ENCODE peak calls at places on chromosomes 11 and 22, in five cellular contexts. M is upper lobe of right lung, L is lung, J is Calu3, T is OCI-LY7. U is an unnamed sample.

GRCh38 chr11:66183581-66184048 is 84.8 kb upstream of the RAB1B start:
- DNase-seq in M (no peak), L (no peak), J (no peak), T (peak; percentile 8), U (peak; percentile 43)

GRCh38 chr11:70498171-70498571 is 99.8 kb downstream of the CTTN start:
- DNase-seq in M (peak; percentile 25), L (no peak), J (no peak), T (no peak), U (no peak)

GRCh38 chr11:134944986-134945385 is 532.9 kb upstream of the B3GAT1 start:
- DNase-seq in M (no peak), L (no peak), J (no peak), T (no peak), U (no peak)

GRCh38 chr11:11973866-11974265 is 34.6 kb downstream of the DKK3 start:
- DNase-seq in M (peak; percentile 22), L (no peak), J (no peak), T (no peak), U (no peak)

GRCh38 chr11:117610901-117611300 is 186.1 kb downstream of the DSCAML1 start:
- DNase-seq in M (no peak), L (no peak), J (no peak), T (no peak), U (no peak)

GRCh38 chr11:28106351-28107043 is 1.5 kb downstream of the KIF18A start:
- DNase-seq in M (no peak), L (no peak), J (no peak), T (no peak), U (no peak)

GRCh38 chr11:96263361-96263763 is 79.6 kb downstream of the MAML2 start:
- DNase-seq in M (no peak), L (no peak), J (no peak), T (no peak), U (no peak)

GRCh38 chr22:36405671-36406070 is 17.9 kb upstream of the MYH9 start:
- DNase-seq in M (peak; percentile 83), L (peak; percentile 72), J (peak; percentile 40), T (peak; percentile 88), U (peak; percentile 59)

GRCh38 chr11:20087118-20087521 is 73.2 kb downstream of the DBX1 start:
- DNase-seq in M (no peak), L (no peak), J (no peak), T (no peak), U (no peak)

DNA sequence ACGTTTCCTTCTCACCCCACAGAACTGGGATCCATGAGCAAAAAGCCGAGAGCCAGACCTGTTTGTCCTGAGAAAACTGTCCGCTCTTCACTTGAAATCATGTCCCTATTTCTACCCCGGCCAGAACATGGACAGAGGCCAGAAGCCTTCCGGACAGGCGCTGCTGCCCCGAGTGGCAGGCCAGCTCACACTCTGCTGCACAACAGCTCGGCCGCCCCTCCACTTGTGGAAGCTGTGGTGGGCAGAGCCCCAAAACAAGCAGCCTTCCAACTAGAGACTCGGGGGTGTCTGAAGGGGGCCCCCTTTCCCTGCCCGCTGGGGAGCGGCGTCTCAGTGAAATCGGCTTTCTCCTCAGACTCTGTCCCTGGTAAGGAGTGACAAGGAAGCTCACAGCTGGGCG is 24.0 kb downstream of the CD5 start:
- DNase-seq in M (no peak), L (no peak), J (no peak), T (no peak), U (no peak)
- TF ChIP-seq CTCF in M (no peak), L (no peak), J (no peak), T (no peak), U (no peak)

GRCh38 chr11:75574698-75575265 is 12.7 kb downstream of the SERPINH1 start:
- DNase-seq in M (no peak), L (no peak), J (no peak), T (no peak), U (no peak)
- TF ChIP-seq CTCF in M (peak; percentile 9), L (no peak), J (no peak), T (no peak), U (no peak)

DNA sequence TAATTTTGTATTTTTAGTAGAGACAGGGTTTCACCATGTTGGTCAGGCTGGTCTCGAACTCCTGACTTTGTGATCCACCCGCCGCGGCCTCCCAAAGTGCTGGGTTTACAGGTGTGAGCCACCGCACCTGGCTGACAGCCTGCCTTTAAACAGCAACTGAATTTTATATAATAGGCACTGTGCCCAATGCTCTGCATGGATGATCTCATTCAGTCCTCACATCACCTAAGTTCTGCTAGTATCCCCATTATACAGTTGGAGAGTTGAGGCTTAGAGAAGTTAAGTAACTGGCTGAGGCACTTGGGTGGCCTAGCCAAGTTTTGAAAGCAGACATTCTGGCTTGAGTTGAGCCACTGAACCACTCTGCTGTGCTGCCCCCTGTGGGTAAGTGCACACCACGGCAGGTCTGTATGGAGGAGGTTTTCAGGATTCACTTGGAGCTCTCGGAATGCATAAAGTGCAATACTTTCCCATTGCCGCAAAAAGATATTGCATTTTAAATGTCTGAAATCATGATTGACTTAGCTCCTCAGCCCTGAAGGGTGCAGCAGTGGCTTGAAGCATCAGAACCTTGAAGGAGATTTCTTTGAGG is 112.4 kb downstream of the LDLRAD3 start:
- DNase-seq in M (no peak), L (no peak), J (peak; percentile 45), T (no peak), U (peak; percentile 32)
- TF ChIP-seq CTCF in M (peak; percentile 43), L (no peak), J (peak; percentile 46), T (peak; percentile 56), U (peak; percentile 60)

DNA sequence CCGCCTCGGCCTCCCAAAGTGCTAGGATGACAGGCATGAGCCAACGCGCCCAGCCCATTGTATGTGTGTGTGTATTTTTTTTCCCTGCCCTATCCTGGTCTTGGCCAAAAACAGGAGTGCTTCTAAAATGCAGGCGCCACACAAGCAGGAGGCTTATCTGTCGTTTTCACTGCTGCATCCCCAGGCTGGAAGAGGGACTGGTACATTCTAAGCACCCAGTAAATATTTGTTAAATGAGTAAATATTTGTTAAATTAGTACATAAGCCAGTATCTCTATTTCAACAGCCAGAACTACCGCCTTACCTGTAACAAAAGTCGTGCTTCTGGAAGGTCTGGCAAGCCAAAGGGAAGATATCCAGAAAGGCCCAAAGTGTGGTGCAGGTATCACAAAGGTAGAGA is 24.9 kb downstream of the ASCC2 start:
- DNase-seq in M (no peak), L (no peak), J (no peak), T (no peak), U (no peak)
- TF ChIP-seq CTCF in M (no peak), L (no peak), J (no peak), T (no peak), U (no peak)

DNA sequence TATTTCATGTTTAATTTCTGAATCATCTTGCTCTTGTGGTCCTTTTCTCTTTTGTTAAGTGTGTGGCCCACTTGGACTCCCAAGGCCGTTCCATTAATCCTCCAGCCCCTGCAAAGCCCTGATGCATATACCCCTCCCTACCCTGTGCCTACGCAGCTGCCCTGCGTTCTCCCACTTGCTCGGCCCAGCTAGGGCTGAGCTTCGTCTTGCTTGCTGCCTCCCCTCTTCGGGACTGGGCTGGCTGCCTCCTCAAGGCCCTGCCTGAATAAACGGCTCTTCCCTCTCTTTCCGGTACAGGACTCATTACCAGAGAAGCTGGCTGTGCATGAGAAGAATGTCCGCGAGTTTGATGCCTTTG is 28.5 kb downstream of the ARHGAP1 start:
- DNase-seq in M (peak; percentile 35), L (no peak), J (no peak), T (no peak), U (no peak)
- TF ChIP-seq CTCF in M (no peak), L (no peak), J (no peak), T (no peak), U (no peak)